ENCODE peak calls at places on chromosomes 6 and 20, in ten cellular contexts. One of them, this sample, is unnamed.

GRCh38 chr6:83708970-83709747 is at the start of gene SNAP91:
- DNase-seq in CD4-positive, CD25-positive, alpha-beta regulatory T cell: no peak
- DNase-seq in NCI-H2029 treated with DMSO at 0.1 percent for 48 hours: no peak
- DNase-seq in HTR-8/SVneo: peak
- DNase-seq in NCI-H1092: peak
- DNase-seq in non-pigmented ciliary epithelial cell: no peak
- DNase-seq in sigmoid colon: peak
- DNase-seq in heart right ventricle: no peak
- DNase-seq in stimulated activated CD4-positive, alpha-beta T cell treated with anti-CD3 and anti-CD28 coated beads, Interleukin-1b, Interleukin-23, amount 100 ng/mL, for 1 hour: no peak
- DNase-seq in IMR-90: no peak
- DNase-seq in this sample: peak

GRCh38 chr6:13390658-13391057 is 62.3 kb upstream of the TBC1D7 start:
- DNase-seq in NCI-H1092: no peak
- DNase-seq in IMR-90: no peak
- DNase-seq in stimulated activated CD4-positive, alpha-beta T cell treated with anti-CD3 and anti-CD28 coated beads, Interleukin-1b, Interleukin-23, amount 100 ng/mL, for 1 hour: no peak
- DNase-seq in heart right ventricle: no peak
- DNase-seq in non-pigmented ciliary epithelial cell: no peak
- DNase-seq in CD4-positive, CD25-positive, alpha-beta regulatory T cell: no peak
- DNase-seq in NCI-H2029 treated with DMSO at 0.1 percent for 48 hours: no peak
- DNase-seq in sigmoid colon: no peak
- DNase-seq in HTR-8/SVneo: no peak
- DNase-seq in this sample: no peak

GRCh38 chr6:28240517-28240916 is 11.6 kb downstream of the ZKSCAN4 start:
- DNase-seq in non-pigmented ciliary epithelial cell: no peak
- DNase-seq in HTR-8/SVneo: no peak
- DNase-seq in heart right ventricle: no peak
- DNase-seq in IMR-90: peak
- DNase-seq in NCI-H2029 treated with DMSO at 0.1 percent for 48 hours: no peak
- DNase-seq in sigmoid colon: no peak
- DNase-seq in stimulated activated CD4-positive, alpha-beta T cell treated with anti-CD3 and anti-CD28 coated beads, Interleukin-1b, Interleukin-23, amount 100 ng/mL, for 1 hour: no peak
- DNase-seq in CD4-positive, CD25-positive, alpha-beta regulatory T cell: no peak
- DNase-seq in NCI-H1092: no peak
- DNase-seq in this sample: no peak

GRCh38 chr20:8656335-8656734 is 412.6 kb upstream of the PLCB4 start:
- DNase-seq in NCI-H2029 treated with DMSO at 0.1 percent for 48 hours: no peak
- DNase-seq in non-pigmented ciliary epithelial cell: no peak
- DNase-seq in heart right ventricle: peak
- DNase-seq in CD4-positive, CD25-positive, alpha-beta regulatory T cell: no peak
- DNase-seq in sigmoid colon: no peak
- DNase-seq in IMR-90: no peak
- DNase-seq in HTR-8/SVneo: no peak
- DNase-seq in stimulated activated CD4-positive, alpha-beta T cell treated with anti-CD3 and anti-CD28 coated beads, Interleukin-1b, Interleukin-23, amount 100 ng/mL, for 1 hour: no peak
- DNase-seq in NCI-H1092: no peak
- DNase-seq in this sample: no peak

GRCh38 chr6:151773382-151773781 is 34.1 kb upstream of the ESR1 start:
- DNase-seq in stimulated activated CD4-positive, alpha-beta T cell treated with anti-CD3 and anti-CD28 coated beads, Interleukin-1b, Interleukin-23, amount 100 ng/mL, for 1 hour: no peak
- DNase-seq in NCI-H2029 treated with DMSO at 0.1 percent for 48 hours: no peak
- DNase-seq in CD4-positive, CD25-positive, alpha-beta regulatory T cell: no peak
- DNase-seq in NCI-H1092: no peak
- DNase-seq in non-pigmented ciliary epithelial cell: no peak
- DNase-seq in HTR-8/SVneo: peak
- DNase-seq in heart right ventricle: no peak
- DNase-seq in IMR-90: no peak
- DNase-seq in sigmoid colon: no peak
- DNase-seq in this sample: no peak

GRCh38 chr6:28729501-28730402 is 194.0 kb downstream of the TRIM27 start:
- DNase-seq in CD4-positive, CD25-positive, alpha-beta regulatory T cell: no peak
- DNase-seq in NCI-H2029 treated with DMSO at 0.1 percent for 48 hours: no peak
- DNase-seq in heart right ventricle: no peak
- DNase-seq in HTR-8/SVneo: no peak
- DNase-seq in non-pigmented ciliary epithelial cell: no peak
- DNase-seq in IMR-90: no peak
- DNase-seq in NCI-H1092: no peak
- DNase-seq in stimulated activated CD4-positive, alpha-beta T cell treated with anti-CD3 and anti-CD28 coated beads, Interleukin-1b, Interleukin-23, amount 100 ng/mL, for 1 hour: no peak
- DNase-seq in sigmoid colon: no peak
- DNase-seq in this sample: no peak

GRCh38 chr6:159180001-159180400 is 10.8 kb downstream of the FNDC1 start:
- DNase-seq in heart right ventricle: no peak
- DNase-seq in stimulated activated CD4-positive, alpha-beta T cell treated with anti-CD3 and anti-CD28 coated beads, Interleukin-1b, Interleukin-23, amount 100 ng/mL, for 1 hour: no peak
- DNase-seq in IMR-90: peak
- DNase-seq in NCI-H2029 treated with DMSO at 0.1 percent for 48 hours: no peak
- DNase-seq in HTR-8/SVneo: no peak
- DNase-seq in CD4-positive, CD25-positive, alpha-beta regulatory T cell: no peak
- DNase-seq in NCI-H1092: no peak
- DNase-seq in sigmoid colon: no peak
- DNase-seq in non-pigmented ciliary epithelial cell: no peak
- DNase-seq in this sample: no peak

GRCh38 chr6:82741325-82741995 is 324.2 kb downstream of the UBE3D start:
- DNase-seq in IMR-90: no peak
- DNase-seq in sigmoid colon: no peak
- DNase-seq in CD4-positive, CD25-positive, alpha-beta regulatory T cell: no peak
- DNase-seq in NCI-H2029 treated with DMSO at 0.1 percent for 48 hours: no peak
- DNase-seq in non-pigmented ciliary epithelial cell: no peak
- DNase-seq in stimulated activated CD4-positive, alpha-beta T cell treated with anti-CD3 and anti-CD28 coated beads, Interleukin-1b, Interleukin-23, amount 100 ng/mL, for 1 hour: no peak
- DNase-seq in HTR-8/SVneo: no peak
- DNase-seq in NCI-H1092: no peak
- DNase-seq in heart right ventricle: no peak
- DNase-seq in this sample: no peak

GRCh38 chr6:79466222-79466834 is 70.9 kb downstream of the LCA5 start:
- DNase-seq in CD4-positive, CD25-positive, alpha-beta regulatory T cell: no peak
- DNase-seq in heart right ventricle: no peak
- DNase-seq in sigmoid colon: no peak
- DNase-seq in HTR-8/SVneo: no peak
- DNase-seq in IMR-90: peak
- DNase-seq in non-pigmented ciliary epithelial cell: no peak
- DNase-seq in NCI-H1092: no peak
- DNase-seq in stimulated activated CD4-positive, alpha-beta T cell treated with anti-CD3 and anti-CD28 coated beads, Interleukin-1b, Interleukin-23, amount 100 ng/mL, for 1 hour: no peak
- DNase-seq in NCI-H2029 treated with DMSO at 0.1 percent for 48 hours: peak
- DNase-seq in this sample: no peak

GRCh38 chr20:50320910-50321796 is 130.5 kb downstream of the CEBPB start:
- DNase-seq in HTR-8/SVneo: peak
- DNase-seq in CD4-positive, CD25-positive, alpha-beta regulatory T cell: no peak
- DNase-seq in stimulated activated CD4-positive, alpha-beta T cell treated with anti-CD3 and anti-CD28 coated beads, Interleukin-1b, Interleukin-23, amount 100 ng/mL, for 1 hour: no peak
- DNase-seq in NCI-H1092: no peak
- DNase-seq in IMR-90: peak
- DNase-seq in NCI-H2029 treated with DMSO at 0.1 percent for 48 hours: no peak
- DNase-seq in heart right ventricle: peak
- DNase-seq in sigmoid colon: peak
- DNase-seq in non-pigmented ciliary epithelial cell: peak
- DNase-seq in this sample: peak

GRCh38 chr20:1184260-1184637 is 532 bp downstream of the TMEM74B start:
- DNase-seq in sigmoid colon: no peak
- DNase-seq in NCI-H1092: no peak
- DNase-seq in IMR-90: no peak
- DNase-seq in non-pigmented ciliary epithelial cell: no peak
- DNase-seq in NCI-H2029 treated with DMSO at 0.1 percent for 48 hours: no peak
- DNase-seq in CD4-positive, CD25-positive, alpha-beta regulatory T cell: no peak
- DNase-seq in heart right ventricle: no peak
- DNase-seq in HTR-8/SVneo: no peak
- DNase-seq in stimulated activated CD4-positive, alpha-beta T cell treated with anti-CD3 and anti-CD28 coated beads, Interleukin-1b, Interleukin-23, amount 100 ng/mL, for 1 hour: no peak
- DNase-seq in this sample: no peak

GRCh38 chr6:49151461-49151860 is 311.6 kb downstream of the MMUT start:
- DNase-seq in NCI-H2029 treated with DMSO at 0.1 percent for 48 hours: no peak
- DNase-seq in non-pigmented ciliary epithelial cell: no peak
- DNase-seq in sigmoid colon: no peak
- DNase-seq in NCI-H1092: no peak
- DNase-seq in stimulated activated CD4-positive, alpha-beta T cell treated with anti-CD3 and anti-CD28 coated beads, Interleukin-1b, Interleukin-23, amount 100 ng/mL, for 1 hour: no peak
- DNase-seq in CD4-positive, CD25-positive, alpha-beta regulatory T cell: no peak
- DNase-seq in IMR-90: peak
- DNase-seq in HTR-8/SVneo: no peak
- DNase-seq in heart right ventricle: no peak
- DNase-seq in this sample: no peak

GRCh38 chr20:46221271-46221670 is 87.0 kb downstream of the CDH22 start:
- DNase-seq in heart right ventricle: no peak
- DNase-seq in IMR-90: no peak
- DNase-seq in HTR-8/SVneo: no peak
- DNase-seq in sigmoid colon: no peak
- DNase-seq in NCI-H1092: no peak
- DNase-seq in NCI-H2029 treated with DMSO at 0.1 percent for 48 hours: no peak
- DNase-seq in stimulated activated CD4-positive, alpha-beta T cell treated with anti-CD3 and anti-CD28 coated beads, Interleukin-1b, Interleukin-23, amount 100 ng/mL, for 1 hour: no peak
- DNase-seq in non-pigmented ciliary epithelial cell: no peak
- DNase-seq in CD4-positive, CD25-positive, alpha-beta regulatory T cell: no peak
- DNase-seq in this sample: no peak

GRCh38 chr20:33753763-33754162 is 22.0 kb downstream of the ZNF341 start:
- DNase-seq in CD4-positive, CD25-positive, alpha-beta regulatory T cell: no peak
- DNase-seq in IMR-90: peak
- DNase-seq in heart right ventricle: no peak
- DNase-seq in non-pigmented ciliary epithelial cell: no peak
- DNase-seq in stimulated activated CD4-positive, alpha-beta T cell treated with anti-CD3 and anti-CD28 coated beads, Interleukin-1b, Interleukin-23, amount 100 ng/mL, for 1 hour: no peak
- DNase-seq in NCI-H1092: no peak
- DNase-seq in HTR-8/SVneo: no peak
- DNase-seq in sigmoid colon: no peak
- DNase-seq in NCI-H2029 treated with DMSO at 0.1 percent for 48 hours: no peak
- DNase-seq in this sample: no peak

This sample was measured in lower lobe of right lung.